ENCODE peak calls at places on chromosomes 5 and 9, in ten cellular contexts. C, B, W, L, F, U, K, N, G and H are unnamed samples.

GRCh38 chr5:86880785-86881492 is 263.2 kb downstream of the COX7C start:
- DNase-seq in W (peak), G (peak), C (peak), L (peak), B (peak), K (peak), F (no peak), U (peak), N (peak), H (peak)

GRCh38 chr9:76521244-76521673 is 62.3 kb downstream of the GCNT1 start:
- DNase-seq in U (no peak), F (no peak), G (no peak), C (no peak), B (no peak), K (no peak), W (no peak), N (peak), L (no peak), H (no peak)

GRCh38 chr5:112491257-112491656 is 72.2 kb upstream of the EPB41L4A start:
- DNase-seq in L (no peak), N (no peak), C (no peak), F (no peak), G (no peak), W (peak), U (no peak), B (peak), K (no peak), H (no peak)

GRCh38 chr9:8850916-8851315 is 1051.3 kb upstream of the DMAC1 start:
- DNase-seq in B (no peak), U (no peak), W (no peak), L (no peak), G (no peak), N (no peak), F (no peak), K (no peak), C (no peak), H (no peak)

GRCh38 chr5:125485003-125485641 is 738.7 kb upstream of the ZNF608 start:
- DNase-seq in B (peak), L (peak), W (peak), G (peak), K (no peak), U (peak), F (peak), C (peak), N (peak), H (peak)

GRCh38 chr5:137015540-137016116 is 483.5 kb downstream of the SPOCK1 start:
- DNase-seq in W (no peak), K (no peak), L (no peak), U (no peak), C (no peak), N (no peak), B (no peak), F (no peak), G (no peak), H (no peak)

GRCh38 chr9:36995927-36996471 is 38.1 kb downstream of the PAX5 start:
- DNase-seq in K (peak), W (peak), N (no peak), F (no peak), L (peak), U (peak), G (peak), C (peak), B (peak), H (peak)

GRCh38 chr5:141521244-141521781 is 32.4 kb downstream of the PCDHGC5 start:
- DNase-seq in U (peak), B (peak), F (peak), G (peak), L (peak), N (peak), C (peak), K (peak), W (peak), H (peak)

GRCh38 chr9:137485343-137486140 is 26.4 kb upstream of the NSMF start:
- DNase-seq in L (no peak), F (no peak), K (no peak), W (no peak), N (no peak), C (no peak), B (no peak), G (no peak), U (no peak), H (no peak)

GRCh38 chr9:76571288-76572204 is 112.6 kb downstream of the GCNT1 start:
- DNase-seq in W (no peak), G (peak), U (no peak), L (no peak), F (no peak), B (no peak), N (no peak), K (no peak), C (no peak), H (peak)

GRCh38 chr5:207599-207998 is 10.4 kb downstream of the CCDC127 start:
- DNase-seq in L (peak), U (no peak), W (no peak), B (no peak), K (no peak), F (no peak), G (no peak), C (no peak), N (no peak), H (no peak)

GRCh38 chr5:65611524-65611923 is 12.6 kb downstream of the TRIM23 start:
- DNase-seq in B (peak), K (peak), N (peak), L (peak), F (no peak), C (peak), U (no peak), G (no peak), W (no peak), H (no peak)

GRCh38 chr5:14706615-14707021 is 42.1 kb downstream of the OTULIN start:
- DNase-seq in G (peak), C (no peak), N (no peak), L (peak), F (no peak), B (no peak), W (no peak), U (peak), K (no peak), H (peak)

GRCh38 chr5:78341445-78341844 is 19.0 kb upstream of the SCAMP1 start:
- DNase-seq in F (no peak), C (no peak), N (no peak), G (no peak), U (no peak), L (no peak), W (no peak), K (no peak), B (no peak), H (no peak)

GRCh38 chr9:76759726-76760125 is 4.5 kb upstream of the PCA3 start:
- DNase-seq in L (no peak), N (no peak), K (no peak), B (no peak), C (no peak), W (no peak), F (no peak), U (no peak), G (no peak), H (no peak)

GRCh38 chr9:77475641-77476473 is 172.3 kb downstream of the GNA14 start:
- DNase-seq in B (no peak), G (peak), K (no peak), F (no peak), N (no peak), W (no peak), C (no peak), U (peak), L (peak), H (peak)

GRCh38 chr9:112777914-112778313 is 27.4 kb downstream of the SNX30 start:
- DNase-seq in U (no peak), B (no peak), L (peak), K (no peak), N (peak), F (no peak), G (no peak), W (no peak), C (no peak), H (no peak)

GRCh38 chr5:120684213-120684612 is 220.1 kb downstream of the PRR16 start:
- DNase-seq in C (no peak), G (no peak), W (peak), L (peak), B (no peak), N (no peak), F (no peak), U (peak), K (no peak), H (peak)

GRCh38 chr5:62282951-62283446 is 23.0 kb upstream of the KIF2A start:
- DNase-seq in G (no peak), B (no peak), U (no peak), W (no peak), L (no peak), K (no peak), N (no peak), F (no peak), C (no peak), H (no peak)

DNA sequence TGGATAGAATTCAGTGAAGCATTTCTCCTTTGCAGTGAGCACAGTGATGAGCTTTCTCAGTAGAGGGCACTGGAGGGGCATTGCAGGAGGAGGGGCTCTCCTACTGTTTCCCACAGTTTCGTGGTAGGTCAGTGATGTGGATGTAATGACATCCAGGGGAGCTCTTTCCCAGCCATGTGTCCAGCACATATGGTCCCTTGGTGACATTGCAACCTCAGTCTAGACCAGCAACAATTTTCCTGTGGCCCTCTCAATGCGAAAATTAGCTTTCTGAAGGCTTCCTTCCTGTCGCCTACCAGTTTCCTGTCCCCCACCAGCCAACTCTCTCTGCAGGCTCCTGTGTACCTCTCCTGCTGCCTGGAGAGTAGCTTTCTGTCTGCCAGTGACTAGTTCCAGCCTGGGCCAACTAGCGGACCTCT is 6.9 kb upstream of the PDCL start:
- DNase-seq in C (no peak), W (no peak), K (no peak), B (no peak), G (peak), L (no peak), U (no peak), F (no peak), N (no peak), H (no peak)
- TF ChIP-seq CTCF in C (no peak), W (peak), K (no peak), B (peak), G (peak), L (no peak), U (peak), F (no peak), N (no peak), H (no peak)

GRCh38 chr9:86629530-86629929 is 275.3 kb upstream of the TUT7 start:
- DNase-seq in L (no peak), W (no peak), G (no peak), K (no peak), N (no peak), B (no peak), F (no peak), U (no peak), C (no peak), H (no peak)
- H3K4me3 ChIP-seq in L (no peak), W (no peak), G (no peak), K (no peak), N (no peak), B (no peak), F (no peak), U (no peak), C (no peak), H (no peak)

DNA sequence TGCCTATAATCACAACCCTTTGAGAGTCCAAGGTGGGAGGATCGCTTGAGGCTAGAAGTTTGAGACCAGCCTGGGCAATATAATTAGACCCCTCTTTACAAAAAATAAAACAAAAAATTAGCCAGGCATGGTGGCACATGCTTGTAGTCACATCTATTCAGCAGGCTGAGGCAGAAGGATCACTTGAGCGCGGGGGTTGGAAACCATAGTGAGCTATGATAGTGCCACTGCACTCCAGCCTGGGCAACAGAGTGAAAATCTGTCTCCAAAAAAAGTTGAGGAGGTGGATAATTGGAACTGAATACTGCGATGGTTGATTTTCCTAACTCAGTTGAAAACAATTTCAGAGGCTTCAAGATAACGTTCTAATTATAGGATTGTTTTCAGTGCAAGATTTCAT is 52.6 kb downstream of the EDIL3 start:
- DNase-seq in C (no peak), N (no peak), L (no peak), W (no peak), K (no peak), U (no peak), F (no peak), B (no peak), G (no peak), H (no peak)
- TF ChIP-seq CTCF in C (no peak), N (no peak), L (no peak), W (no peak), K (no peak), U (no peak), F (no peak), B (no peak), G (no peak), H (no peak)

GRCh38 chr5:149412783-149413476 is 33.8 kb upstream of the IL17B start:
- DNase-seq in B (no peak), C (no peak), L (no peak), W (no peak), U (no peak), G (no peak), F (no peak), N (no peak), K (peak), H (no peak)
- H3K4me3 ChIP-seq in B (no peak), C (no peak), L (no peak), W (no peak), U (no peak), G (no peak), F (no peak), N (no peak), K (no peak), H (no peak)

GRCh38 chr5:177312649-177313181 is 1.0 kb upstream of the MXD3 start:
- DNase-seq in G (no peak), K (no peak), N (no peak), L (no peak), U (peak), W (peak), C (no peak), F (no peak), B (peak), H (no peak)
- TF ChIP-seq CTCF in G (no peak), K (no peak), N (peak), L (no peak), U (no peak), W (no peak), C (peak), F (peak), B (no peak), H (no peak)